ENCODE peak calls at places on chromosomes 13 and 19, in nine cellular contexts. P, L, S, R, X, I, K, G and F are unnamed samples.

GRCh38 chr19:31132753-31133110 is 216.5 kb downstream of the TSHZ3 start:
- DNase-seq in P (no peak), L (no peak), S (no peak), R (no peak), X (no peak), I (no peak), K (no peak), G (no peak), F (no peak)

GRCh38 chr19:13692096-13692495 is 72.2 kb upstream of the MRI1 start:
- DNase-seq in P (no peak), L (no peak), S (no peak), R (no peak), X (no peak), I (no peak), K (no peak), G (no peak), F (no peak)

GRCh38 chr19:998064-998463 is 2.2 kb upstream of the GRIN3B start:
- DNase-seq in P (no peak), L (no peak), S (no peak), R (no peak), X (no peak), I (no peak), K (no peak), G (no peak), F (no peak)

GRCh38 chr13:98239156-98240076 is 62.3 kb upstream of the RNF113B start:
- DNase-seq in P (no peak), L (no peak), S (no peak), R (no peak), X (no peak), I (no peak), K (no peak), G (no peak), F (no peak)

GRCh38 chr13:19961484-19961883 is 3.0 kb downstream of the ZMYM2 start:
- DNase-seq in P (no peak), L (no peak), S (no peak), R (no peak), X (no peak), I (no peak), K (no peak), G (no peak), F (no peak)

GRCh38 chr13:65497265-65497664 is 1732.9 kb downstream of the PCDH9 start:
- DNase-seq in P (no peak), L (no peak), S (no peak), R (no peak), X (no peak), I (no peak), K (no peak), G (no peak), F (no peak)

GRCh38 chr19:33840783-33841182 is 44.1 kb downstream of the KCTD15 start:
- DNase-seq in P (no peak), L (no peak), S (no peak), R (no peak), X (no peak), I (no peak), K (no peak), G (no peak), F (no peak)

GRCh38 chr13:114230117-114230516 is 4.6 kb upstream of the CDC16 start:
- DNase-seq in P (no peak), L (no peak), S (no peak), R (no peak), X (no peak), I (no peak), K (no peak), G (peak; percentile 7), F (no peak)

GRCh38 chr19:43594710-43595604 is 977 bp downstream of the IRGQ start:
- DNase-seq in P (peak; percentile 73), L (no peak), S (peak; percentile 77), R (peak; percentile 62), X (peak; percentile 42), I (peak; percentile 56), K (peak; percentile 93), G (peak; percentile 48), F (peak; percentile 83)

GRCh38 chr13:95411641-95412040 is 110.4 kb upstream of the ABCC4 start:
- DNase-seq in P (no peak), L (no peak), S (no peak), R (no peak), X (no peak), I (no peak), K (no peak), G (no peak), F (no peak)

GRCh38 chr13:62799931-62800436 is 1384.3 kb upstream of the PCDH20 start:
- DNase-seq in P (no peak), L (no peak), S (no peak), R (no peak), X (no peak), I (no peak), K (peak; percentile 10), G (no peak), F (no peak)

GRCh38 chr19:43525836-43526771 is 897 bp downstream of the ETHE1 start:
- DNase-seq in P (no peak), L (peak; percentile 20), S (peak; percentile 53), R (peak; percentile 86), X (peak; percentile 37), I (no peak), K (no peak), G (peak; percentile 45), F (peak; percentile 78)

GRCh38 chr13:24271611-24272451 is 37.5 kb upstream of the C1QTNF9 start:
- DNase-seq in P (peak; percentile 88), L (peak; percentile 75), S (peak; percentile 79), R (peak; percentile 72), X (peak; percentile 93), I (peak; percentile 45), K (peak; percentile 88), G (peak; percentile 88), F (peak; percentile 83)

GRCh38 chr19:1237754-1238372 is at the start of gene CBARP:
- DNase-seq in P (no peak), L (peak; percentile 44), S (no peak), R (no peak), X (peak; percentile 76), I (no peak), K (no peak), G (no peak), F (peak; percentile 50)

GRCh38 chr13:20924758-20925394 is 22.3 kb upstream of the XPO4 start:
- DNase-seq in P (no peak), L (peak; percentile 60), S (peak; percentile 80), R (peak; percentile 79), X (peak; percentile 85), I (peak; percentile 59), K (no peak), G (peak; percentile 71), F (no peak)

GRCh38 chr13:108214511-108215383 is 589 bp downstream of the LIG4 start:
- DNase-seq in P (peak; percentile 60), L (no peak), S (peak; percentile 46), R (no peak), X (peak; percentile 44), I (no peak), K (peak; percentile 55), G (no peak), F (no peak)

GRCh38 chr19:16365300-16365996 is 40.8 kb downstream of the KLF2 start:
- DNase-seq in P (no peak), L (no peak), S (peak; percentile 40), R (no peak), X (no peak), I (no peak), K (peak; percentile 46), G (no peak), F (no peak)
- H3K4me1 ChIP-seq in P (no peaks in the 10 kb centered on the region), L (peaks cover 22% of the 10 kb centered on the region), S (peaks cover 45% of the 10 kb centered on the region), R (peaks cover 29% of the 10 kb centered on the region), X (peaks cover 8% of the 10 kb centered on the region), I (peaks cover 96% of the 10 kb centered on the region), K (peaks cover 85% of the 10 kb centered on the region), G (peaks cover 7% of the 10 kb centered on the region), F (peaks cover 31% of the 10 kb centered on the region)

DNA sequence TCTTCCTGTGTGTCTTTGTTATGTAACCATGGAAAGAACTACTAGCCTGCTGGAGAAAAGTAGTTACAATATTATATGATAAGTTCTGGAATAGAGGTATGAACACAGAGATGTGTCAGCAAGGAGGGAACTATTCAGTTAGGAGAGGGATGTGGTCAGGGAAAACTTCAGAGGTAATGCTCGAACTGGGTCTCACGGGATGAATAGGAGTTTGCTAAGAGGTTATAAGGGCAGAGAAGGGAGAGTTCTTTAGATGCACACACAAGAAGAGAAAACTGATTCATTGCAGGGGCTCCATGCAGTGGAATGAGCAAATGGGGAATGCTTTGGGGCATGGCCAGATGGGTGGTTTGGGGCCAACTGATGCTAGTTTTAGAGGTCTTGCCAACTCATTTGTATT is 46.0 kb upstream of the SIAH3 start:
- DNase-seq in P (no peak), L (no peak), S (no peak), R (no peak), X (no peak), I (no peak), K (no peak), G (no peak), F (no peak)
- TF ChIP-seq CTCF in P (no peak), L (no peak), S (no peak), R (no peak), X (no peak), I (no peak), K (no peak), G (no peak), F (no peak)

GRCh38 chr19:49639401-49640112 is 386 bp downstream of the RRAS start:
- DNase-seq in P (no peak), L (no peak), S (no peak), R (peak; percentile 19), X (peak; percentile 67), I (no peak), K (no peak), G (no peak), F (peak; percentile 57)

GRCh38 chr19:49640113-49640898 is at the start of gene RRAS:
- DNase-seq in P (peak; percentile 99), L (peak; percentile 99), S (peak; percentile 100), R (peak; percentile 100), X (peak; percentile 99), I (peak; percentile 98), K (peak; percentile 99), G (peak; percentile 99), F (peak; percentile 100)

GRCh38 chr19:49636230-49636932 is 3.6 kb downstream of the RRAS start:
- DNase-seq in P (no peak), L (no peak), S (no peak), R (no peak), X (peak; percentile 48), I (no peak), K (no peak), G (no peak), F (no peak)

GRCh38 chr19:49637865-49638350 is 2.0 kb downstream of the RRAS start:
- DNase-seq in P (peak; percentile 94), L (peak; percentile 92), S (peak; percentile 87), R (peak; percentile 91), X (peak; percentile 81), I (no peak), K (peak; percentile 95), G (peak; percentile 61), F (peak; percentile 93)

GRCh38 chr19:49638360-49638759 is 1.6 kb downstream of the RRAS start:
- DNase-seq in P (no peak), L (no peak), S (no peak), R (peak; percentile 32), X (peak; percentile 53), I (no peak), K (no peak), G (no peak), F (no peak)
- H3K4me3 ChIP-seq in P (peak overlapping the region; percentile 98), L (peak overlapping the region; percentile 98), S (peak overlapping the region; percentile 94), R (peak overlapping the region; percentile 19), X (peak overlapping the region; percentile 80), I (no peak overlapping the region), K (peak overlapping the region; percentile 95), G (no peak overlapping the region), F (no peak overlapping the region)

GRCh38 chr19:47512948-47513319 is 1.9 kb downstream of the NAPA start:
- DNase-seq in P (no peak), L (no peak), S (no peak), R (no peak), X (no peak), I (no peak), K (no peak), G (no peak), F (no peak)
- H3K4me1 ChIP-seq in P (peaks cover 17% of the 10 kb centered on the region), L (peaks cover 76% of the 10 kb centered on the region), S (peaks cover 68% of the 10 kb centered on the region), R (peaks cover 64% of the 10 kb centered on the region), X (peaks cover 43% of the 10 kb centered on the region), I (peaks cover 66% of the 10 kb centered on the region), K (peaks cover 72% of the 10 kb centered on the region), G (peaks cover 50% of the 10 kb centered on the region), F (peaks cover 35% of the 10 kb centered on the region)